ENCODE peak calls at places on chromosomes 2 and 18, in nine cellular contexts. One of them, this sample, is unnamed. For H3K4me1, the result is how much of the 10 kb centered on the place peaks cover.

GRCh38 chr2:53786371-53787254 is at the start of the genes ASB3 and ERLEC1:
- DNase-seq in hepatocyte: peak
- DNase-seq in right cardiac atrium: peak
- DNase-seq in cardiac muscle cell: peak
- DNase-seq in GM23248: peak
- DNase-seq in fibroblast of lung: peak
- DNase-seq in CD8-positive, alpha-beta T cell: peak
- DNase-seq in neural progenitor cell: peak
- DNase-seq in A549: peak
- DNase-seq in this sample: peak

GRCh38 chr2:95343429-95344207 is 46.5 kb downstream of the KCNIP3 start:
- DNase-seq in hepatocyte: no peak
- DNase-seq in right cardiac atrium: no peak
- DNase-seq in cardiac muscle cell: no peak
- DNase-seq in GM23248: no peak
- DNase-seq in fibroblast of lung: no peak
- DNase-seq in CD8-positive, alpha-beta T cell: no peak
- DNase-seq in neural progenitor cell: no peak
- DNase-seq in A549: no peak
- DNase-seq in this sample: no peak

GRCh38 chr18:76467371-76468190 is 27.5 kb downstream of the ZNF516 start:
- DNase-seq in hepatocyte: no peak
- DNase-seq in right cardiac atrium: peak
- DNase-seq in cardiac muscle cell: no peak
- DNase-seq in GM23248: peak
- DNase-seq in fibroblast of lung: peak
- DNase-seq in CD8-positive, alpha-beta T cell: no peak
- DNase-seq in neural progenitor cell: peak
- DNase-seq in A549: no peak
- DNase-seq in this sample: no peak

GRCh38 chr2:207167129-207167923 is 1.6 kb upstream of the KLF7 start:
- DNase-seq in hepatocyte: no peak
- DNase-seq in right cardiac atrium: no peak
- DNase-seq in cardiac muscle cell: peak
- DNase-seq in GM23248: peak
- DNase-seq in fibroblast of lung: peak
- DNase-seq in CD8-positive, alpha-beta T cell: no peak
- DNase-seq in neural progenitor cell: no peak
- DNase-seq in A549: no peak
- DNase-seq in this sample: no peak

GRCh38 chr2:19101968-19102367 is 256.5 kb downstream of the OSR1 start:
- DNase-seq in hepatocyte: no peak
- DNase-seq in right cardiac atrium: no peak
- DNase-seq in cardiac muscle cell: no peak
- DNase-seq in GM23248: no peak
- DNase-seq in fibroblast of lung: no peak
- DNase-seq in CD8-positive, alpha-beta T cell: no peak
- DNase-seq in neural progenitor cell: no peak
- DNase-seq in A549: no peak
- DNase-seq in this sample: no peak

GRCh38 chr2:8094571-8094970 is 587.3 kb upstream of the ID2 start:
- DNase-seq in hepatocyte: no peak
- DNase-seq in right cardiac atrium: no peak
- DNase-seq in cardiac muscle cell: no peak
- DNase-seq in GM23248: no peak
- DNase-seq in fibroblast of lung: peak
- DNase-seq in CD8-positive, alpha-beta T cell: no peak
- DNase-seq in neural progenitor cell: no peak
- DNase-seq in A549: no peak
- DNase-seq in this sample: no peak

GRCh38 chr2:142323206-142323605 is 192.4 kb upstream of the LRP1B start:
- DNase-seq in hepatocyte: no peak
- DNase-seq in right cardiac atrium: no peak
- DNase-seq in cardiac muscle cell: no peak
- DNase-seq in GM23248: no peak
- DNase-seq in fibroblast of lung: no peak
- DNase-seq in CD8-positive, alpha-beta T cell: no peak
- DNase-seq in neural progenitor cell: no peak
- DNase-seq in A549: no peak
- DNase-seq in this sample: no peak

GRCh38 chr2:119066272-119066804 is 92.2 kb downstream of the C1QL2 start:
- DNase-seq in hepatocyte: no peak
- DNase-seq in right cardiac atrium: no peak
- DNase-seq in cardiac muscle cell: no peak
- DNase-seq in GM23248: peak
- DNase-seq in fibroblast of lung: peak
- DNase-seq in CD8-positive, alpha-beta T cell: no peak
- DNase-seq in neural progenitor cell: no peak
- DNase-seq in A549: no peak
- DNase-seq in this sample: no peak

GRCh38 chr18:43570593-43570992 is 293.3 kb upstream of the SYT4 start:
- DNase-seq in hepatocyte: no peak
- DNase-seq in right cardiac atrium: no peak
- DNase-seq in cardiac muscle cell: no peak
- DNase-seq in GM23248: no peak
- DNase-seq in fibroblast of lung: no peak
- DNase-seq in CD8-positive, alpha-beta T cell: no peak
- DNase-seq in neural progenitor cell: no peak
- DNase-seq in A549: no peak
- DNase-seq in this sample: no peak

GRCh38 chr2:44392338-44392943 is 30.7 kb downstream of the CAMKMT start:
- DNase-seq in hepatocyte: peak
- DNase-seq in right cardiac atrium: no peak
- DNase-seq in cardiac muscle cell: peak
- DNase-seq in GM23248: peak
- DNase-seq in fibroblast of lung: peak
- DNase-seq in CD8-positive, alpha-beta T cell: peak
- DNase-seq in neural progenitor cell: peak
- DNase-seq in A549: peak
- DNase-seq in this sample: no peak

GRCh38 chr18:34921271-34921670 is 119.9 kb upstream of the MAPRE2 start:
- DNase-seq in hepatocyte: no peak
- DNase-seq in right cardiac atrium: no peak
- DNase-seq in cardiac muscle cell: no peak
- DNase-seq in GM23248: no peak
- DNase-seq in fibroblast of lung: no peak
- DNase-seq in CD8-positive, alpha-beta T cell: no peak
- DNase-seq in neural progenitor cell: no peak
- DNase-seq in A549: no peak
- DNase-seq in this sample: no peak

GRCh38 chr2:201260302-201260800 is at the start of gene CASP8:
- DNase-seq in hepatocyte: no peak
- DNase-seq in right cardiac atrium: no peak
- DNase-seq in cardiac muscle cell: no peak
- DNase-seq in GM23248: peak
- DNase-seq in fibroblast of lung: peak
- DNase-seq in CD8-positive, alpha-beta T cell: peak
- DNase-seq in neural progenitor cell: no peak
- DNase-seq in A549: peak
- DNase-seq in this sample: no peak

GRCh38 chr2:201263774-201264173 is 3.4 kb downstream of the CASP8 start:
- DNase-seq in hepatocyte: no peak
- DNase-seq in right cardiac atrium: no peak
- DNase-seq in cardiac muscle cell: no peak
- DNase-seq in GM23248: peak
- DNase-seq in fibroblast of lung: no peak
- DNase-seq in CD8-positive, alpha-beta T cell: no peak
- DNase-seq in neural progenitor cell: no peak
- DNase-seq in A549: no peak
- DNase-seq in this sample: no peak

GRCh38 chr2:201261471-201261870 is 1.1 kb downstream of the CASP8 start:
- DNase-seq in hepatocyte: no peak
- DNase-seq in right cardiac atrium: no peak
- DNase-seq in cardiac muscle cell: no peak
- DNase-seq in GM23248: no peak
- DNase-seq in fibroblast of lung: no peak
- DNase-seq in CD8-positive, alpha-beta T cell: peak
- DNase-seq in neural progenitor cell: no peak
- DNase-seq in A549: no peak
- DNase-seq in this sample: no peak

GRCh38 chr2:201262718-201263117 is 2.4 kb downstream of the CASP8 start:
- DNase-seq in hepatocyte: no peak
- DNase-seq in right cardiac atrium: no peak
- DNase-seq in cardiac muscle cell: no peak
- DNase-seq in GM23248: no peak
- DNase-seq in fibroblast of lung: no peak
- DNase-seq in CD8-positive, alpha-beta T cell: no peak
- DNase-seq in neural progenitor cell: no peak
- DNase-seq in A549: no peak
- DNase-seq in this sample: no peak

GRCh38 chr2:201261911-201262310 is 1.6 kb downstream of the CASP8 start:
- DNase-seq in hepatocyte: no peak
- DNase-seq in right cardiac atrium: no peak
- DNase-seq in cardiac muscle cell: no peak
- DNase-seq in GM23248: no peak
- DNase-seq in fibroblast of lung: no peak
- DNase-seq in CD8-positive, alpha-beta T cell: no peak
- DNase-seq in neural progenitor cell: no peak
- DNase-seq in A549: no peak
- DNase-seq in this sample: no peak
- H3K4me1 ChIP-seq in hepatocyte: under half
- H3K4me1 ChIP-seq in right cardiac atrium: under half
- H3K4me1 ChIP-seq in cardiac muscle cell: under half
- H3K4me1 ChIP-seq in GM23248: under half
- H3K4me1 ChIP-seq in fibroblast of lung: under half
- H3K4me1 ChIP-seq in CD8-positive, alpha-beta T cell: half or more
- H3K4me1 ChIP-seq in neural progenitor cell: under half
- H3K4me1 ChIP-seq in A549: under half
- H3K4me1 ChIP-seq in this sample: under half

GRCh38 chr2:165571477-165571876 is 102.0 kb downstream of the CSRNP3 start:
- DNase-seq in hepatocyte: no peak
- DNase-seq in right cardiac atrium: no peak
- DNase-seq in cardiac muscle cell: no peak
- DNase-seq in GM23248: no peak
- DNase-seq in fibroblast of lung: no peak
- DNase-seq in CD8-positive, alpha-beta T cell: no peak
- DNase-seq in neural progenitor cell: no peak
- DNase-seq in A549: no peak
- DNase-seq in this sample: no peak

GRCh38 chr2:165573534-165574461 is 104.3 kb downstream of the CSRNP3 start:
- DNase-seq in hepatocyte: peak
- DNase-seq in right cardiac atrium: peak
- DNase-seq in cardiac muscle cell: peak
- DNase-seq in GM23248: no peak
- DNase-seq in fibroblast of lung: peak
- DNase-seq in CD8-positive, alpha-beta T cell: no peak
- DNase-seq in neural progenitor cell: peak
- DNase-seq in A549: peak
- DNase-seq in this sample: no peak

GRCh38 chr2:165582409-165582808 is 112.9 kb downstream of the CSRNP3 start:
- DNase-seq in hepatocyte: no peak
- DNase-seq in right cardiac atrium: no peak
- DNase-seq in cardiac muscle cell: no peak
- DNase-seq in GM23248: peak
- DNase-seq in fibroblast of lung: peak
- DNase-seq in CD8-positive, alpha-beta T cell: no peak
- DNase-seq in neural progenitor cell: no peak
- DNase-seq in A549: no peak
- DNase-seq in this sample: no peak

GRCh38 chr2:165572155-165572554 is 102.7 kb downstream of the CSRNP3 start:
- DNase-seq in hepatocyte: peak
- DNase-seq in right cardiac atrium: no peak
- DNase-seq in cardiac muscle cell: peak
- DNase-seq in GM23248: no peak
- DNase-seq in fibroblast of lung: peak
- DNase-seq in CD8-positive, alpha-beta T cell: no peak
- DNase-seq in neural progenitor cell: peak
- DNase-seq in A549: no peak
- DNase-seq in this sample: no peak

DNA sequence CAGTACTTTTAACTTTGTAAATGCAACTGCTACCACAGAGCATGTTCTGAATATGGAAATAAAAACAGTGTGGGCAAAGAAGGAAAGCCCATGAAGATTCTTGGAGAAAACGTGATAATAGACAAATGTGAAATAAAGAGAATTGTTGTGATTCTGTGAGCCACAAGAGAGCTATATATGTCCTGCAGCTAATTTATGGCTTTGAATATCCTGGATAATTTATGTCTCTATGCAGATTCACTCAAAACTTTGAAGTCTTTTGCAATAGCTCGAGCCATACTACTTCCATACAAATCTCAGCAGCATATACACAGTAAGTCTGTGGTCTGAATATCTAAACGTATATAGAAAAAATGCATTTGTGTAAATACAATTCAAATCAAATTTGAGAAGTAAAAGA is 106.9 kb downstream of the CSRNP3 start:
- DNase-seq in hepatocyte: no peak
- DNase-seq in right cardiac atrium: no peak
- DNase-seq in cardiac muscle cell: no peak
- DNase-seq in GM23248: no peak
- DNase-seq in fibroblast of lung: no peak
- DNase-seq in CD8-positive, alpha-beta T cell: no peak
- DNase-seq in neural progenitor cell: no peak
- DNase-seq in A549: no peak
- DNase-seq in this sample: no peak
- H3K4me3 ChIP-seq in hepatocyte: no peak
- H3K4me3 ChIP-seq in right cardiac atrium: no peak
- H3K4me3 ChIP-seq in cardiac muscle cell: no peak
- H3K4me3 ChIP-seq in GM23248: no peak
- H3K4me3 ChIP-seq in fibroblast of lung: no peak
- H3K4me3 ChIP-seq in CD8-positive, alpha-beta T cell: no peak
- H3K4me3 ChIP-seq in neural progenitor cell: no peak
- H3K4me3 ChIP-seq in A549: no peak
- H3K4me3 ChIP-seq in this sample: no peak

DNA sequence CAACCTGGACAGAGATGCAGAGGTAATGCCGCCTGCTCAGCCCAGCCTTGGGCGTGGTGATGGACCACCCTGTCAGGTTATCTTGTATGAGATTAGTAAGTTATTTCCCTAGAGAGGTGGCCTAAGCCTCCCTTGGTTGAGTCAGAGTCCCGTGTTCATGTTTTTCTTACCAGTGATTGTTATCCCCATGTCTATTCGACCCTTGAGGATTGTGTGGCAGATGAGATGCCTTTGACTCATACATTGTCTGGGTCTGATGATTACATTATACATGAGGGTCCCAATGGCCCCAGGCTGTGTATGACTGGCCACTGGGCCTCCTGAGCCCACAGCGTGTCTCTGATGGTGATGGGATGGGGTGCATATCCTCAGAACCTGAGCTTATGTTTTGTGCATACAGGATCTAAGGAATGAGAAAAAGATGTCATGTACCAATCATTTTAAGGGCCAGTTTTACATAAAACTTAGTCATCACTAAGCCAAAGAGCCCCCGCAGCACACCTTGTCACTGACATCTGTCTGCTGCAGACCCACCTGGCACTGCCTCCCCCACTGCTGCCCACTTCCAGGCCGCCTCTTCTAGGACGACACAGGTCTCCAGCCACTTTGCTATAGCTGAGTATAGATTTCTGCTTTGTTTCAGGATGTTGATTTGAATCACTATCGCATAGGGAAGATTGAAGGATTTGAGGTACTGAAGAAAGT is 7.7 kb downstream of the PPP1R7 start:
- DNase-seq in hepatocyte: no peak
- DNase-seq in right cardiac atrium: no peak
- DNase-seq in cardiac muscle cell: no peak
- DNase-seq in GM23248: peak
- DNase-seq in fibroblast of lung: peak
- DNase-seq in CD8-positive, alpha-beta T cell: no peak
- DNase-seq in neural progenitor cell: no peak
- DNase-seq in A549: no peak
- DNase-seq in this sample: peak
- H3K4me1 ChIP-seq in hepatocyte: under half
- H3K4me1 ChIP-seq in right cardiac atrium: under half
- H3K4me1 ChIP-seq in cardiac muscle cell: under half
- H3K4me1 ChIP-seq in GM23248: under half
- H3K4me1 ChIP-seq in fibroblast of lung: under half
- H3K4me1 ChIP-seq in CD8-positive, alpha-beta T cell: under half
- H3K4me1 ChIP-seq in neural progenitor cell: under half
- H3K4me1 ChIP-seq in A549: under half
- H3K4me1 ChIP-seq in this sample: half or more

GRCh38 chr18:55510809-55511208 is 77.2 kb downstream of the TCF4 start:
- DNase-seq in hepatocyte: no peak
- DNase-seq in right cardiac atrium: no peak
- DNase-seq in cardiac muscle cell: no peak
- DNase-seq in GM23248: peak
- DNase-seq in fibroblast of lung: peak
- DNase-seq in CD8-positive, alpha-beta T cell: no peak
- DNase-seq in neural progenitor cell: no peak
- DNase-seq in A549: no peak
- DNase-seq in this sample: peak
- H3K4me3 ChIP-seq in hepatocyte: no peak
- H3K4me3 ChIP-seq in right cardiac atrium: peak
- H3K4me3 ChIP-seq in cardiac muscle cell: no peak
- H3K4me3 ChIP-seq in GM23248: peak
- H3K4me3 ChIP-seq in fibroblast of lung: peak
- H3K4me3 ChIP-seq in CD8-positive, alpha-beta T cell: no peak
- H3K4me3 ChIP-seq in neural progenitor cell: no peak
- H3K4me3 ChIP-seq in A549: no peak
- H3K4me3 ChIP-seq in this sample: no peak